ENCODE peak calls at places on chromosomes 4 and X, in nine cellular contexts. H, J, Q, D, U, P, C, G and M are unnamed samples.

GRCh38 chr4:127400736-127401346 is 231.9 kb upstream of the INTU start:
- DNase-seq in H (peak), C (peak), P (peak), J (peak), Q (peak), D (peak), U (peak), G (peak), M (peak)

GRCh38 chr4:113844369-113844768 is 82.8 kb upstream of the CAMK2D start:
- DNase-seq in Q (no peak), H (no peak), P (no peak), U (no peak), D (no peak), J (no peak), C (no peak), G (no peak), M (no peak)

GRCh38 chrX:132614297-132614696 is 125.5 kb upstream of the MBNL3 start:
- DNase-seq in P (peak), H (peak), Q (no peak), G (no peak), C (no peak), D (no peak), J (no peak), U (no peak), M (no peak)

GRCh38 chr4:39614487-39615162 is 24.0 kb downstream of the SMIM14 start:
- DNase-seq in D (peak), J (peak), Q (peak), C (no peak), P (no peak), G (no peak), U (no peak), H (peak), M (no peak)

GRCh38 chr4:132297346-132297745 is 851.7 kb upstream of the PCDH10 start:
- DNase-seq in J (no peak), H (peak), P (no peak), Q (peak), C (no peak), D (peak), U (no peak), G (no peak), M (no peak)

GRCh38 chr4:337932-338758 is 531 bp downstream of the ZNF141 start:
- DNase-seq in J (peak), G (peak), D (peak), H (peak), Q (peak), C (no peak), P (peak), U (no peak), M (peak)

GRCh38 chr4:26530094-26530493 is 39.8 kb upstream of the CCKAR start:
- DNase-seq in G (no peak), H (no peak), P (no peak), Q (no peak), C (no peak), J (no peak), U (no peak), D (no peak), M (no peak)

GRCh38 chr4:38150766-38151165 is 190.6 kb downstream of the PTTG2 start:
- DNase-seq in C (no peak), P (no peak), U (no peak), G (no peak), Q (no peak), H (peak), J (no peak), D (no peak), M (no peak)

GRCh38 chrX:75230296-75230695 is 43.6 kb upstream of the UPRT start:
- DNase-seq in U (no peak), G (no peak), J (peak), H (no peak), D (no peak), P (no peak), C (no peak), Q (no peak), M (peak)

GRCh38 chr4:15638418-15638817 is 16.7 kb downstream of the FBXL5 start:
- DNase-seq in H (no peak), J (no peak), C (no peak), D (no peak), U (no peak), P (no peak), G (no peak), Q (no peak), M (no peak)

GRCh38 chr4:153788064-153788418 is 842 bp downstream of the SFRP2 start:
- DNase-seq in G (no peak), H (no peak), C (no peak), J (no peak), U (no peak), P (no peak), D (no peak), Q (no peak), M (peak)

GRCh38 chr4:47531241-47531953 is 46.3 kb downstream of the ATP10D start:
- DNase-seq in G (peak), P (peak), U (no peak), J (peak), Q (peak), H (peak), D (peak), C (peak), M (peak)

GRCh38 chr4:135243960-135244561 is 1042.5 kb upstream of the PABPC4L start:
- DNase-seq in U (no peak), C (no peak), P (no peak), G (no peak), D (peak), Q (peak), H (peak), J (no peak), M (no peak)

GRCh38 chrX:1686642-1687041 is 71.8 kb downstream of the ASMT start:
- DNase-seq in G (no peak), H (no peak), P (no peak), J (no peak), U (no peak), Q (peak), C (no peak), D (no peak), M (no peak)

GRCh38 chr4:7964890-7965662 is 25.4 kb upstream of the AFAP1 start:
- DNase-seq in C (no peak), J (peak), H (peak), P (no peak), Q (no peak), D (no peak), U (no peak), G (no peak), M (peak)

GRCh38 chrX:106203315-106203714 is 35.2 kb downstream of the PWWP3B start:
- DNase-seq in Q (no peak), C (no peak), G (no peak), D (no peak), U (no peak), H (peak), P (no peak), J (peak), M (no peak)

GRCh38 chr4:185472063-185472542 is 570 bp upstream of the CCDC110 start:
- DNase-seq in J (no peak), G (no peak), H (no peak), C (no peak), P (peak), U (no peak), D (no peak), Q (peak), M (no peak)

GRCh38 chr4:143559757-143560147 is 46.2 kb downstream of the SMARCA5 start:
- DNase-seq in H (no peak), P (no peak), Q (no peak), U (no peak), D (no peak), C (no peak), G (no peak), J (no peak), M (peak)

GRCh38 chr4:80990851-80991250 is 39.7 kb upstream of the BMP3 start:
- DNase-seq in U (no peak), C (no peak), H (no peak), Q (no peak), P (no peak), D (no peak), J (no peak), G (no peak), M (no peak)

GRCh38 chrX:102154218-102154860 is 1.4 kb downstream of the BEX5 start:
- DNase-seq in J (no peak), P (no peak), U (no peak), G (no peak), Q (no peak), C (peak), H (no peak), D (no peak), M (peak)

GRCh38 chr4:6044805-6045204 is 26.6 kb upstream of the C4orf50 start:
- DNase-seq in U (no peak), G (no peak), D (no peak), P (no peak), H (no peak), J (no peak), Q (no peak), C (no peak), M (no peak)

GRCh38 chr4:183147983-183148382 is 48.9 kb downstream of the WWC2 start:
- DNase-seq in G (no peak), Q (no peak), U (no peak), J (no peak), H (no peak), D (no peak), C (no peak), P (no peak), M (no peak)

GRCh38 chr4:100742045-100742444 is 224.2 kb upstream of the EMCN start:
- DNase-seq in Q (peak), U (peak), J (peak), C (no peak), H (peak), G (no peak), P (no peak), D (peak), M (no peak)

GRCh38 chr4:119172223-119172622 is 36.6 kb downstream of the MYOZ2 start:
- DNase-seq in J (no peak), H (no peak), C (no peak), P (no peak), G (no peak), U (no peak), D (no peak), Q (no peak), M (peak)

DNA sequence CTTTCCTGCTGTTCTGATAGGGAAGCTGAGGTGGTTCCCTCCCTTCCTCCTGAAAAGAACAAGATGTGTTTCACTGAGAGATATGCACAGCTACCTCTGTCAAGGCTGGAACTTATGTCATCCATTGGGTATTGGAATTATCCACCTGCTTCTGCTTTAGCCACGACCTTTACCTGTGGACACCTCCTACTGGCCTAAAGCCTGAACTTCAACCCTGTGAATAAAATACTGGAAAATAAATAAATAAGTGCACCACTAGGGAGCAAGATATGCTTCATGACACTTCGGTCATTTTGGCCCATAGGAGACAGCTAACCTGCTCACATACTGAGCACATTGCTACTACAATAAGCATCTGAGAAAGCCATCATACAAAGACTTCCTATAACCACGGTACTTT is 419.9 kb upstream of the NWD2 start:
- DNase-seq in C (no peak), J (peak), G (no peak), U (peak), D (no peak), P (no peak), H (no peak), Q (no peak), M (no peak)
- TF ChIP-seq CTCF in C (no peak), J (peak), G (no peak), U (peak), D (no peak), P (no peak), H (no peak), Q (no peak), M (no peak)

DNA sequence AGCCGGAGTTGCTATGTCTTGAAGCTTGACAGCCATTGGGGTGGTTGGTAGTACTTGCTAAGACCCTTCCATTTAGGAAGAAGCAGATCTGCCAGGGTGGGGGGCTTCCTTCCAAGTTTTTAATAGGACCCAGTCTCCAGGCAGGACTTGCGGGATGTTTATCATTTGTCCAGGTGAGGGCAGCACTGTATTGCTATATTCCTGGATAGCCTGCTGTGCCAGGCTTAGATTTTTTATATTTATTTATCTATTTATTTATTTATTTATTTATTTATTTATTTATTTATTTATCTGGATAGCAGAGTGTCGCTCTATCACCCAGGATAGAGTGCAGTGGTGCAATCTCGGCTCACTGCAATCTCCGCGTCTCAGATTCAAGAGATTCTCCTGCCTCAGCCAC is 87.4 kb upstream of the CT45A1 start:
- DNase-seq in D (no peak), Q (no peak), P (no peak), J (no peak), H (peak), U (peak), C (no peak), G (no peak), M (no peak)
- TF ChIP-seq CTCF in D (no peak), Q (no peak), P (no peak), J (peak), H (no peak), U (peak), C (no peak), G (no peak), M (no peak)

GRCh38 chr4:151606061-151606460 is 154.7 kb downstream of the GATB start:
- DNase-seq in C (no peak), H (no peak), D (no peak), U (no peak), G (no peak), J (no peak), Q (no peak), P (no peak), M (no peak)

GRCh38 chr4:151605215-151605614 is 155.6 kb downstream of the GATB start:
- DNase-seq in J (no peak), D (no peak), Q (no peak), P (no peak), U (no peak), G (no peak), H (no peak), C (no peak), M (no peak)

GRCh38 chr4:151600432-151600831 is 160.4 kb downstream of the GATB start:
- DNase-seq in J (peak), C (no peak), H (no peak), G (no peak), P (no peak), Q (no peak), U (no peak), D (no peak), M (no peak)

GRCh38 chr4:151603377-151603776 is 157.4 kb downstream of the GATB start:
- DNase-seq in J (no peak), P (no peak), D (no peak), C (no peak), H (no peak), Q (no peak), G (no peak), U (no peak), M (no peak)

DNA sequence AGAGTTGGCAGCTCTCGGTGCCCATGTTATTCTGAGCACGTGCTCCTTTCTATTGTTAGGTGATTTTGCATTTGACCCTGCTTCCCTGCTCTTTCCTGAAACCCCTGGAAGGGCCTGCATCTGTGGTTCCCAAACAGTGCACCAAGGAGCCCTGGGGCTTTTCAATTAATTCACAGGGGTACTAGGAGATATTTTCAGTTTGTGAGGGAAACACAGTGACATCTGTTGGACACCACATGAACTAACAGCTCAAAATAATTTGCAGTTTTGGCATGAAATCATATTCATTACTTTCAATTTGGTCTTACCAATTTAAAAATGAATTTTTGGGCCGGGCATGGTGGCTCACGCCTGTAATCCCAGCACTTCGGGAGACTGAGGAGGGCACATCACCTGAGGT is 156.6 kb downstream of the GATB start:
- DNase-seq in Q (peak), J (peak), P (peak), H (peak), C (no peak), D (peak), U (no peak), G (no peak), M (no peak)
- TF ChIP-seq CTCF in Q (peak), J (peak), P (peak), H (peak), C (peak), D (peak), U (peak), G (no peak), M (peak)

GRCh38 chr4:150242820-150243458 is 164.7 kb downstream of the DCLK2 start:
- DNase-seq in G (no peak), D (no peak), Q (peak), P (peak), U (peak), J (no peak), H (peak), C (no peak), M (peak)
- TF ChIP-seq CTCF in G (peak), D (peak), Q (peak), P (peak), U (peak), J (peak), H (peak), C (peak), M (peak)

DNA sequence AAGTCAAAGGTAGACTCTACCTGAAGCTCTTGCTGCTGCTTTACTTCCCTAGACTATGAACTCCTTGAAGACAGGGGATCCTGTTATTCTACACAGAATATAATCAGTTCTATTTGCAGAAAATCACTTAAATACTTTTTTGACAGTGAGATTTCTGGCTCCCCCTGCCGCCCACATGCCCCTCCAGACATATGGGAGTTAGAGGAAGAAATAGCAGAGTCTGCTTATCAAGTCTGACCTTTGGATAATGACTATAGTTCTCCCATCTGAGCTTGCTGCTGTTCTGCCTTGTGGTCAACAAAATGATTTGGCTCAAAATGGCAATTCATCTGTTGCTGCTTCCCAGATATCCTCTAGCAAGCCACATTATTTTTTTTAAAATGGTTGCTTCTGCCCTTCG is 101.1 kb downstream of the ENOX2 start:
- DNase-seq in P (no peak), J (no peak), C (no peak), U (no peak), Q (no peak), G (no peak), D (no peak), H (peak), M (no peak)
- TF ChIP-seq CTCF in P (no peak), J (no peak), C (no peak), U (no peak), Q (no peak), G (no peak), D (no peak), H (peak), M (no peak)

DNA sequence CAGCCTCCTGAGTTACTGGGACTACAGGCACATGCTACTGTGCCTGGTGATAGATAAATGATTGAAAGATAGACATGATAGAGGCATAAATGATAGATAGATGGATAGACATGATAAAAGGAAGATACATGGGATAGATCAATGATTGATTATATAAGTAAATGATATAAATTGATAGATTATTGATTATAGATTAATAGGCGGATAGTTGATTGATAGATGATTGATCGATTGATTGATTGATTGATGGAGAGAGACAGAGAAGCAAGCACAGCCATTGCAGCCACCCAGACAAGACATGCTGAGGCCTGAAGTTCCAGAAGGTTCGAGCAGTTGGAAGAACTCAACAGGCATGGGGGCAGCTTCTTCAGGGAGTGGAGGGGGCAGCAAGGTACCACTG is 17.7 kb upstream of the PLXNB3 start:
- DNase-seq in D (no peak), C (no peak), P (no peak), J (no peak), H (no peak), G (no peak), U (no peak), Q (no peak), M (no peak)
- TF ChIP-seq CTCF in D (no peak), C (no peak), P (no peak), J (no peak), H (no peak), G (no peak), U (no peak), Q (no peak), M (no peak)

DNA sequence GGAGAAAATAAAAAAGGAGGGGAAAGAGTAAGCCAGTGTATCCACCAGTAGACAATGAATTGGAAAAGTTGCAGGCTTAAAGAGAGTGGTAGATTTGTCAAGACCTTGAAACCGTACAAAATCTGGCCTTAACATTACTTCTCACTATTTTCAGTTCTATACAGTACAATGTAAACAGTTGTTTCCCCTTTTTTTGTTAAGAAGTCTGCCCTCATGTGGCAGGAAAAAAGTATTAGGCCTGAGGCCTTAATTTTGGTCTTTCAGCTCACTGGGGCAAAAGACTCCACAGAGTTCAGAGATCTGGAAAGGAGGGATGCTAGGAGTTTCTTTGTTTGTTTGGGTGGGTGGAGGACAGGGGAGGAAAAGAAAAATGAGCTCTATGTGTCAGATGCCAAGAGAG is 92.8 kb upstream of the CCDC160 start:
- DNase-seq in C (no peak), P (peak), U (peak), Q (no peak), H (peak), D (no peak), G (no peak), J (no peak), M (peak)
- TF ChIP-seq CTCF in C (no peak), P (peak), U (peak), Q (peak), H (peak), D (peak), G (no peak), J (peak), M (peak)